ENCODE peak calls at places on chromosomes 2 and 18, in ten cellular contexts. One of them, this sample, is unnamed. For H3K36me3, the result is how much of the 10 kb centered on the place peaks cover.

GRCh38 chr18:44946529-44947113 is 265.9 kb downstream of the SETBP1 start:
- DNase-seq in brain microvascular endothelial cell: no peak
- DNase-seq in SK-N-SH: no peak
- DNase-seq in fibroblast of lung: no peak
- DNase-seq in HepG2: no peak
- DNase-seq in endodermal cell: no peak
- DNase-seq in transverse colon: no peak
- DNase-seq in suprapubic skin: no peak
- DNase-seq in WERI-Rb-1: no peak
- DNase-seq in mammary epithelial cell: no peak
- DNase-seq in this sample: peak

GRCh38 chr2:3110555-3110954 is 267.1 kb downstream of the EIPR1 start:
- DNase-seq in brain microvascular endothelial cell: no peak
- DNase-seq in SK-N-SH: no peak
- DNase-seq in fibroblast of lung: no peak
- DNase-seq in HepG2: no peak
- DNase-seq in endodermal cell: no peak
- DNase-seq in transverse colon: no peak
- DNase-seq in suprapubic skin: no peak
- DNase-seq in WERI-Rb-1: no peak
- DNase-seq in mammary epithelial cell: no peak
- DNase-seq in this sample: no peak

GRCh38 chr2:151907933-151908882 is 80.0 kb upstream of the ARL5A start:
- DNase-seq in brain microvascular endothelial cell: peak
- DNase-seq in SK-N-SH: no peak
- DNase-seq in fibroblast of lung: no peak
- DNase-seq in HepG2: no peak
- DNase-seq in endodermal cell: peak
- DNase-seq in transverse colon: no peak
- DNase-seq in suprapubic skin: no peak
- DNase-seq in WERI-Rb-1: peak
- DNase-seq in mammary epithelial cell: no peak
- DNase-seq in this sample: peak

GRCh38 chr2:105380432-105381118 is 18.3 kb downstream of the FHL2 start:
- DNase-seq in brain microvascular endothelial cell: no peak
- DNase-seq in SK-N-SH: no peak
- DNase-seq in fibroblast of lung: no peak
- DNase-seq in HepG2: no peak
- DNase-seq in endodermal cell: no peak
- DNase-seq in transverse colon: no peak
- DNase-seq in suprapubic skin: no peak
- DNase-seq in WERI-Rb-1: no peak
- DNase-seq in mammary epithelial cell: no peak
- DNase-seq in this sample: no peak

GRCh38 chr18:41875094-41875780 is 79.8 kb upstream of the PIK3C3 start:
- DNase-seq in brain microvascular endothelial cell: peak
- DNase-seq in SK-N-SH: no peak
- DNase-seq in fibroblast of lung: peak
- DNase-seq in HepG2: no peak
- DNase-seq in endodermal cell: no peak
- DNase-seq in transverse colon: no peak
- DNase-seq in suprapubic skin: no peak
- DNase-seq in WERI-Rb-1: no peak
- DNase-seq in mammary epithelial cell: peak
- DNase-seq in this sample: no peak

GRCh38 chr2:214185546-214185945 is 225.3 kb upstream of the VWC2L start:
- DNase-seq in brain microvascular endothelial cell: no peak
- DNase-seq in SK-N-SH: no peak
- DNase-seq in fibroblast of lung: no peak
- DNase-seq in HepG2: no peak
- DNase-seq in endodermal cell: no peak
- DNase-seq in transverse colon: no peak
- DNase-seq in suprapubic skin: no peak
- DNase-seq in WERI-Rb-1: no peak
- DNase-seq in mammary epithelial cell: no peak
- DNase-seq in this sample: no peak

GRCh38 chr18:51630706-51631105 is 433.2 kb upstream of the MEX3C start:
- DNase-seq in brain microvascular endothelial cell: no peak
- DNase-seq in SK-N-SH: no peak
- DNase-seq in fibroblast of lung: no peak
- DNase-seq in HepG2: no peak
- DNase-seq in endodermal cell: no peak
- DNase-seq in transverse colon: no peak
- DNase-seq in suprapubic skin: no peak
- DNase-seq in WERI-Rb-1: no peak
- DNase-seq in mammary epithelial cell: no peak
- DNase-seq in this sample: no peak

GRCh38 chr2:163682695-163683094 is 53.1 kb downstream of the FIGN start:
- DNase-seq in brain microvascular endothelial cell: peak
- DNase-seq in SK-N-SH: no peak
- DNase-seq in fibroblast of lung: peak
- DNase-seq in HepG2: peak
- DNase-seq in endodermal cell: no peak
- DNase-seq in transverse colon: no peak
- DNase-seq in suprapubic skin: no peak
- DNase-seq in WERI-Rb-1: no peak
- DNase-seq in mammary epithelial cell: peak
- DNase-seq in this sample: no peak

GRCh38 chr2:28082131-28082530 is 191.6 kb downstream of the BABAM2 start:
- DNase-seq in brain microvascular endothelial cell: peak
- DNase-seq in SK-N-SH: no peak
- DNase-seq in fibroblast of lung: no peak
- DNase-seq in HepG2: no peak
- DNase-seq in endodermal cell: no peak
- DNase-seq in transverse colon: no peak
- DNase-seq in suprapubic skin: no peak
- DNase-seq in WERI-Rb-1: no peak
- DNase-seq in mammary epithelial cell: no peak
- DNase-seq in this sample: no peak

GRCh38 chr2:113675885-113676284 is 48.8 kb downstream of the RABL2A start:
- DNase-seq in brain microvascular endothelial cell: no peak
- DNase-seq in SK-N-SH: no peak
- DNase-seq in fibroblast of lung: no peak
- DNase-seq in HepG2: no peak
- DNase-seq in endodermal cell: no peak
- DNase-seq in transverse colon: no peak
- DNase-seq in suprapubic skin: no peak
- DNase-seq in WERI-Rb-1: no peak
- DNase-seq in mammary epithelial cell: no peak
- DNase-seq in this sample: no peak

GRCh38 chr2:33229646-33230045 is 246.8 kb upstream of the RASGRP3 start:
- DNase-seq in brain microvascular endothelial cell: no peak
- DNase-seq in SK-N-SH: no peak
- DNase-seq in fibroblast of lung: peak
- DNase-seq in HepG2: no peak
- DNase-seq in endodermal cell: no peak
- DNase-seq in transverse colon: no peak
- DNase-seq in suprapubic skin: no peak
- DNase-seq in WERI-Rb-1: no peak
- DNase-seq in mammary epithelial cell: no peak
- DNase-seq in this sample: no peak

GRCh38 chr2:28359222-28360065 is 33.2 kb upstream of the FOSL2 start:
- DNase-seq in brain microvascular endothelial cell: peak
- DNase-seq in SK-N-SH: no peak
- DNase-seq in fibroblast of lung: peak
- DNase-seq in HepG2: peak
- DNase-seq in endodermal cell: no peak
- DNase-seq in transverse colon: peak
- DNase-seq in suprapubic skin: no peak
- DNase-seq in WERI-Rb-1: no peak
- DNase-seq in mammary epithelial cell: no peak
- DNase-seq in this sample: no peak

GRCh38 chr2:234468503-234468902 is 28.4 kb downstream of the ARL4C start:
- DNase-seq in brain microvascular endothelial cell: no peak
- DNase-seq in SK-N-SH: peak
- DNase-seq in fibroblast of lung: no peak
- DNase-seq in HepG2: no peak
- DNase-seq in endodermal cell: no peak
- DNase-seq in transverse colon: no peak
- DNase-seq in suprapubic skin: no peak
- DNase-seq in WERI-Rb-1: no peak
- DNase-seq in mammary epithelial cell: peak
- DNase-seq in this sample: no peak

GRCh38 chr2:55824554-55825096 is 99.0 kb downstream of the EFEMP1 start:
- DNase-seq in brain microvascular endothelial cell: no peak
- DNase-seq in SK-N-SH: no peak
- DNase-seq in fibroblast of lung: no peak
- DNase-seq in HepG2: no peak
- DNase-seq in endodermal cell: no peak
- DNase-seq in transverse colon: no peak
- DNase-seq in suprapubic skin: no peak
- DNase-seq in WERI-Rb-1: no peak
- DNase-seq in mammary epithelial cell: no peak
- DNase-seq in this sample: no peak

GRCh38 chr2:55827855-55828254 is 95.7 kb downstream of the EFEMP1 start:
- DNase-seq in brain microvascular endothelial cell: no peak
- DNase-seq in SK-N-SH: no peak
- DNase-seq in fibroblast of lung: no peak
- DNase-seq in HepG2: no peak
- DNase-seq in endodermal cell: no peak
- DNase-seq in transverse colon: no peak
- DNase-seq in suprapubic skin: no peak
- DNase-seq in WERI-Rb-1: no peak
- DNase-seq in mammary epithelial cell: no peak
- DNase-seq in this sample: no peak

GRCh38 chr2:55826246-55826645 is 97.3 kb downstream of the EFEMP1 start:
- DNase-seq in brain microvascular endothelial cell: no peak
- DNase-seq in SK-N-SH: no peak
- DNase-seq in fibroblast of lung: no peak
- DNase-seq in HepG2: no peak
- DNase-seq in endodermal cell: no peak
- DNase-seq in transverse colon: no peak
- DNase-seq in suprapubic skin: no peak
- DNase-seq in WERI-Rb-1: no peak
- DNase-seq in mammary epithelial cell: no peak
- DNase-seq in this sample: no peak
- TF ChIP-seq CTCF in brain microvascular endothelial cell: no peak
- TF ChIP-seq CTCF in SK-N-SH: no peak
- TF ChIP-seq CTCF in fibroblast of lung: no peak
- TF ChIP-seq CTCF in HepG2: no peak
- TF ChIP-seq CTCF in endodermal cell: no peak
- TF ChIP-seq CTCF in transverse colon: no peak
- TF ChIP-seq CTCF in suprapubic skin: no peak
- TF ChIP-seq CTCF in WERI-Rb-1: no peak
- TF ChIP-seq CTCF in mammary epithelial cell: no peak
- TF ChIP-seq CTCF in this sample: no peak

GRCh38 chr2:191995285-191995684 is 148.4 kb upstream of the CAVIN2 start:
- DNase-seq in brain microvascular endothelial cell: no peak
- DNase-seq in SK-N-SH: no peak
- DNase-seq in fibroblast of lung: no peak
- DNase-seq in HepG2: no peak
- DNase-seq in endodermal cell: no peak
- DNase-seq in transverse colon: no peak
- DNase-seq in suprapubic skin: no peak
- DNase-seq in WERI-Rb-1: no peak
- DNase-seq in mammary epithelial cell: no peak
- DNase-seq in this sample: no peak

GRCh38 chr2:191985740-191986139 is 138.9 kb upstream of the CAVIN2 start:
- DNase-seq in brain microvascular endothelial cell: no peak
- DNase-seq in SK-N-SH: no peak
- DNase-seq in fibroblast of lung: no peak
- DNase-seq in HepG2: no peak
- DNase-seq in endodermal cell: no peak
- DNase-seq in transverse colon: no peak
- DNase-seq in suprapubic skin: no peak
- DNase-seq in WERI-Rb-1: no peak
- DNase-seq in mammary epithelial cell: no peak
- DNase-seq in this sample: no peak

GRCh38 chr2:191991442-191991841 is 144.6 kb upstream of the CAVIN2 start:
- DNase-seq in brain microvascular endothelial cell: no peak
- DNase-seq in SK-N-SH: no peak
- DNase-seq in fibroblast of lung: no peak
- DNase-seq in HepG2: no peak
- DNase-seq in endodermal cell: no peak
- DNase-seq in transverse colon: no peak
- DNase-seq in suprapubic skin: no peak
- DNase-seq in WERI-Rb-1: no peak
- DNase-seq in mammary epithelial cell: no peak
- DNase-seq in this sample: no peak
- H3K4me3 ChIP-seq in brain microvascular endothelial cell: no peak
- H3K4me3 ChIP-seq in SK-N-SH: no peak
- H3K4me3 ChIP-seq in fibroblast of lung: no peak
- H3K4me3 ChIP-seq in HepG2: no peak
- H3K4me3 ChIP-seq in endodermal cell: no peak
- H3K4me3 ChIP-seq in transverse colon: no peak
- H3K4me3 ChIP-seq in suprapubic skin: no peak
- H3K4me3 ChIP-seq in WERI-Rb-1: no peak
- H3K4me3 ChIP-seq in mammary epithelial cell: no peak
- H3K4me3 ChIP-seq in this sample: no peak

GRCh38 chr18:12371590-12371989 is 5.4 kb downstream of the AFG3L2 start:
- DNase-seq in brain microvascular endothelial cell: no peak
- DNase-seq in SK-N-SH: no peak
- DNase-seq in fibroblast of lung: no peak
- DNase-seq in HepG2: no peak
- DNase-seq in endodermal cell: no peak
- DNase-seq in transverse colon: no peak
- DNase-seq in suprapubic skin: no peak
- DNase-seq in WERI-Rb-1: no peak
- DNase-seq in mammary epithelial cell: no peak
- DNase-seq in this sample: no peak
- H3K36me3 ChIP-seq in brain microvascular endothelial cell: under half
- H3K36me3 ChIP-seq in SK-N-SH: under half
- H3K36me3 ChIP-seq in fibroblast of lung: under half
- H3K36me3 ChIP-seq in HepG2: under half
- H3K36me3 ChIP-seq in endodermal cell: under half
- H3K36me3 ChIP-seq in transverse colon: under half
- H3K36me3 ChIP-seq in suprapubic skin: under half
- H3K36me3 ChIP-seq in WERI-Rb-1: under half
- H3K36me3 ChIP-seq in mammary epithelial cell: under half
- H3K36me3 ChIP-seq in this sample: under half

DNA sequence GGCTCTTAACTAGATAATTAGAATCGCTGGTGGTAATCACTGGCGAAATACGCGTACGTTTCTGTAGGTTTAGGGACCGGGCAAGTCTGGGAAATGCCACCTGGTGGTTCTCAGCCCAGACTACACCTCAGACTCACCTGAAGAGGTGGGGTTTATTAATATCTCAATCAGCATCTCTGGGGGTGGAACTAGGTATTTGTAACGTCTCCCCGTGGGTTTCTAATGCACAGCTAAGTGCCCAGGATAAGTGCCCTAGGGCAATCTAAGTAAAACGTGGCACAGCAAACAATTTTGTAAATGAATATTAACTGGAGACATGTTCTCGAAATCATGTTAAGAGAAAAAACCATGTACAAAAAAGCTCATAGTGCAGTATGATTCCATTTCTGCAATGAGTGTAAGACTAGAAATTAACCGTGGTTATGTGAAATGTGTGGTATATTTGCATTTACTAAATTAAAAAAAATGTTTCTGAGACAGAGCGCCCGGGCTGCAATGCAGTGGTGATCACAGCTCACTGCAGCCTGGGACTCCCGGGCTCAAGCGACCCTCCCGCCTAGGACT is 760 bp upstream of the CNOT11 start:
- DNase-seq in brain microvascular endothelial cell: no peak
- DNase-seq in SK-N-SH: peak
- DNase-seq in fibroblast of lung: no peak
- DNase-seq in HepG2: peak
- DNase-seq in endodermal cell: peak
- DNase-seq in transverse colon: peak
- DNase-seq in suprapubic skin: no peak
- DNase-seq in WERI-Rb-1: peak
- DNase-seq in mammary epithelial cell: peak
- DNase-seq in this sample: peak
- TF ChIP-seq CTCF in brain microvascular endothelial cell: peak
- TF ChIP-seq CTCF in SK-N-SH: peak
- TF ChIP-seq CTCF in fibroblast of lung: no peak
- TF ChIP-seq CTCF in HepG2: peak
- TF ChIP-seq CTCF in endodermal cell: peak
- TF ChIP-seq CTCF in transverse colon: peak
- TF ChIP-seq CTCF in suprapubic skin: peak
- TF ChIP-seq CTCF in WERI-Rb-1: peak
- TF ChIP-seq CTCF in mammary epithelial cell: peak
- TF ChIP-seq CTCF in this sample: peak

This sample was measured in neural progenitor cell.